ENCODE peak calls at places on chromosomes 7 and 10, in nine cellular contexts. S is stimulated activated CD8-positive, alpha-beta memory T cell treated with anti-CD3 and anti-CD28 coated beads, Interleukin-12 subunit alpha, Interleukin-12 subunit beta, amount 100 ng/mL, for 4 hours; Q is left cardiac atrium; Z is bronchial epithelial cell; E is HFFc6; U is stimulated activated naive B cell treated with anti-CD40 and anti-IgM and Interleukin-4, amounts not matched to agents 10 μg/mL and 1 μg/mL and 100 μg/mL, for 72 hours; W is cardiac fibroblast; J is NCI-H510A treated with DMSO at 0.1 percent for 48 hours; B is GM19239. R is an unnamed sample.

GRCh38 chr7:67636363-67637355 is 640.0 kb downstream of the TYW1 start:
- DNase-seq in S (no peak), Q (no peak), Z (no peak), E (no peak), U (no peak), W (peak), J (no peak), B (no peak), R (no peak)

GRCh38 chr7:3518546-3518945 is 217.5 kb downstream of the SDK1 start:
- DNase-seq in S (no peak), Q (no peak), Z (peak), E (no peak), U (no peak), W (no peak), J (no peak), B (no peak), R (no peak)

GRCh38 chr10:72729528-72729927 is 37.6 kb downstream of the MCU start:
- DNase-seq in S (no peak), Q (no peak), Z (no peak), E (no peak), U (no peak), W (no peak), J (no peak), B (no peak), R (no peak)

GRCh38 chr7:138425026-138425425 is 35.0 kb upstream of the TRIM24 start:
- DNase-seq in S (no peak), Q (no peak), Z (no peak), E (no peak), U (no peak), W (no peak), J (no peak), B (no peak), R (no peak)

GRCh38 chr7:2309889-2310331 is 4.3 kb downstream of the SNX8 start:
- DNase-seq in S (no peak), Q (no peak), Z (peak), E (peak), U (no peak), W (peak), J (no peak), B (no peak), R (no peak)

GRCh38 chr10:69842020-69842419 is 40.3 kb downstream of the COL13A1 start:
- DNase-seq in S (no peak), Q (no peak), Z (no peak), E (no peak), U (peak), W (no peak), J (no peak), B (no peak), R (no peak)

GRCh38 chr10:48237225-48237855 is 37.2 kb downstream of the FRMPD2 start:
- DNase-seq in S (no peak), Q (no peak), Z (no peak), E (no peak), U (no peak), W (no peak), J (no peak), B (no peak), R (no peak)

GRCh38 chr10:94363251-94363565 is 469 bp upstream of the NOC3L start:
- DNase-seq in S (no peak), Q (no peak), Z (no peak), E (no peak), U (no peak), W (no peak), J (no peak), B (no peak), R (no peak)

GRCh38 chr7:102942181-102942882 is 29.5 kb downstream of the LRRC17 start:
- DNase-seq in S (no peak), Q (no peak), Z (no peak), E (no peak), U (no peak), W (peak), J (no peak), B (no peak), R (no peak)

GRCh38 chr10:127553431-127553830 is 4.3 kb downstream of the NPS start:
- DNase-seq in S (no peak), Q (no peak), Z (no peak), E (no peak), U (no peak), W (no peak), J (no peak), B (no peak), R (no peak)

GRCh38 chr7:81140206-81140605 is 221.4 kb upstream of the SEMA3C start:
- DNase-seq in S (no peak), Q (no peak), Z (no peak), E (no peak), U (no peak), W (no peak), J (no peak), B (no peak), R (no peak)

GRCh38 chr10:113381906-113382562 is 170.8 kb upstream of the HABP2 start:
- DNase-seq in S (no peak), Q (no peak), Z (no peak), E (peak), U (no peak), W (peak), J (no peak), B (peak), R (peak)

GRCh38 chr7:107934991-107935770 is 44.2 kb downstream of the DLD start:
- DNase-seq in S (no peak), Q (no peak), Z (no peak), E (peak), U (no peak), W (no peak), J (no peak), B (no peak), R (no peak)

GRCh38 chr10:5283305-5284158 is 81.2 kb upstream of the UCN3 start:
- DNase-seq in S (no peak), Q (peak), Z (peak), E (peak), U (peak), W (peak), J (peak), B (no peak), R (peak)

GRCh38 chr7:111362660-111363059 is 199.6 kb downstream of the IMMP2L start:
- DNase-seq in S (no peak), Q (no peak), Z (peak), E (peak), U (no peak), W (peak), J (no peak), B (no peak), R (no peak)

GRCh38 chr10:29446327-29446726 is 157.5 kb downstream of the LYZL1 start:
- DNase-seq in S (no peak), Q (no peak), Z (no peak), E (no peak), U (no peak), W (peak), J (no peak), B (no peak), R (no peak)

GRCh38 chr7:6558837-6559236 is 7.6 kb upstream of the GRID2IP start:
- DNase-seq in S (no peak), Q (no peak), Z (peak), E (peak), U (no peak), W (peak), J (peak), B (no peak), R (peak)

GRCh38 chr7:50364645-50365044 is 60.1 kb downstream of the IKZF1 start:
- DNase-seq in S (no peak), Q (no peak), Z (no peak), E (no peak), U (no peak), W (no peak), J (peak), B (no peak), R (no peak)

GRCh38 chr10:72370201-72370722 is 15.5 kb upstream of the DNAJB12 start:
- DNase-seq in S (no peak), Q (no peak), Z (no peak), E (no peak), U (no peak), W (no peak), J (no peak), B (no peak), R (peak)

GRCh38 chr7:100432621-100433275 is 3.1 kb downstream of the MEPCE start:
- DNase-seq in S (no peak), Q (no peak), Z (no peak), E (no peak), U (no peak), W (no peak), J (no peak), B (no peak), R (no peak)

GRCh38 chr10:81018898-81019890 is 481.5 kb downstream of the SH2D4B start:
- DNase-seq in S (no peak), Q (no peak), Z (peak), E (peak), U (no peak), W (peak), J (peak), B (no peak), R (no peak)

GRCh38 chr10:130541090-130541489 is 404.9 kb downstream of the GLRX3 start:
- DNase-seq in S (no peak), Q (no peak), Z (no peak), E (no peak), U (no peak), W (no peak), J (no peak), B (no peak), R (no peak)

GRCh38 chr10:131889755-131890154 is 11.1 kb upstream of the PPP2R2D start:
- DNase-seq in S (no peak), Q (no peak), Z (no peak), E (no peak), U (no peak), W (no peak), J (no peak), B (no peak), R (no peak)